ENCODE peak calls at places on chromosomes 3 and 15, in five cellular contexts. N is transverse colon, C is breast epithelium, Q is GM12878, J is HepG2. B is an unnamed sample.

GRCh38 chr3:42118762-42119361 is 27.7 kb downstream of the TRAK1 start:
- DNase-seq in N (peak), C (peak), Q (peak), J (peak), B (no peak)

GRCh38 chr15:70427531-70428120 is 329.9 kb upstream of the TLE3 start:
- DNase-seq in N (no peak), C (no peak), Q (no peak), J (no peak), B (no peak)

GRCh38 chr3:30581067-30581585 is 25.3 kb upstream of the TGFBR2 start:
- DNase-seq in N (no peak), C (no peak), Q (no peak), J (no peak), B (no peak)

GRCh38 chr15:100873029-100873677 is 6.5 kb upstream of the ALDH1A3 start:
- DNase-seq in N (peak), C (peak), Q (peak), J (peak), B (no peak)

GRCh38 chr3:52123106-52123708 is 31.0 kb downstream of the POC1A start:
- DNase-seq in N (peak), C (peak), Q (no peak), J (peak), B (no peak)

GRCh38 chr15:68424754-68425390 is 7.1 kb downstream of the ITGA11 start:
- DNase-seq in N (no peak), C (no peak), Q (no peak), J (no peak), B (no peak)

GRCh38 chr3:56269755-56270154 is 198.5 kb downstream of the ERC2 start:
- DNase-seq in N (no peak), C (no peak), Q (no peak), J (no peak), B (no peak)

GRCh38 chr3:147616998-147617619 is 207.9 kb downstream of the ZIC1 start:
- DNase-seq in N (no peak), C (no peak), Q (no peak), J (peak), B (no peak)

GRCh38 chr3:33363113-33363800 is 76.9 kb downstream of the UBP1 start:
- DNase-seq in N (no peak), C (no peak), Q (no peak), J (no peak), B (no peak)

GRCh38 chr3:134143828-134144390 is 106.8 kb downstream of the RYK start:
- DNase-seq in N (no peak), C (no peak), Q (no peak), J (peak), B (no peak)

GRCh38 chr15:63234479-63234878 is 42.9 kb upstream of the APH1B start:
- DNase-seq in N (peak), C (peak), Q (no peak), J (no peak), B (no peak)

GRCh38 chr3:148232409-148232808 is 465.3 kb upstream of the AGTR1 start:
- DNase-seq in N (no peak), C (no peak), Q (no peak), J (no peak), B (no peak)

GRCh38 chr3:43769097-43769470 is 78.3 kb downstream of the ABHD5 start:
- DNase-seq in N (no peak), C (no peak), Q (no peak), J (no peak), B (no peak)

GRCh38 chr15:62430552-62430951 is 265.5 kb upstream of the C2CD4B start:
- DNase-seq in N (no peak), C (no peak), Q (no peak), J (no peak), B (no peak)

GRCh38 chr3:137582484-137582883 is 181.6 kb upstream of the SOX14 start:
- DNase-seq in N (no peak), C (no peak), Q (no peak), J (no peak), B (no peak)

GRCh38 chr3:194277547-194278091 is 73.5 kb downstream of the CPN2 start:
- DNase-seq in N (peak), C (peak), Q (no peak), J (no peak), B (no peak)

GRCh38 chr15:70254186-70254974 is 156.7 kb upstream of the TLE3 start:
- DNase-seq in N (no peak), C (no peak), Q (no peak), J (no peak), B (no peak)

GRCh38 chr3:40042752-40043443 is 233.5 kb downstream of the MYRIP start:
- DNase-seq in N (no peak), C (no peak), Q (no peak), J (no peak), B (no peak)

DNA sequence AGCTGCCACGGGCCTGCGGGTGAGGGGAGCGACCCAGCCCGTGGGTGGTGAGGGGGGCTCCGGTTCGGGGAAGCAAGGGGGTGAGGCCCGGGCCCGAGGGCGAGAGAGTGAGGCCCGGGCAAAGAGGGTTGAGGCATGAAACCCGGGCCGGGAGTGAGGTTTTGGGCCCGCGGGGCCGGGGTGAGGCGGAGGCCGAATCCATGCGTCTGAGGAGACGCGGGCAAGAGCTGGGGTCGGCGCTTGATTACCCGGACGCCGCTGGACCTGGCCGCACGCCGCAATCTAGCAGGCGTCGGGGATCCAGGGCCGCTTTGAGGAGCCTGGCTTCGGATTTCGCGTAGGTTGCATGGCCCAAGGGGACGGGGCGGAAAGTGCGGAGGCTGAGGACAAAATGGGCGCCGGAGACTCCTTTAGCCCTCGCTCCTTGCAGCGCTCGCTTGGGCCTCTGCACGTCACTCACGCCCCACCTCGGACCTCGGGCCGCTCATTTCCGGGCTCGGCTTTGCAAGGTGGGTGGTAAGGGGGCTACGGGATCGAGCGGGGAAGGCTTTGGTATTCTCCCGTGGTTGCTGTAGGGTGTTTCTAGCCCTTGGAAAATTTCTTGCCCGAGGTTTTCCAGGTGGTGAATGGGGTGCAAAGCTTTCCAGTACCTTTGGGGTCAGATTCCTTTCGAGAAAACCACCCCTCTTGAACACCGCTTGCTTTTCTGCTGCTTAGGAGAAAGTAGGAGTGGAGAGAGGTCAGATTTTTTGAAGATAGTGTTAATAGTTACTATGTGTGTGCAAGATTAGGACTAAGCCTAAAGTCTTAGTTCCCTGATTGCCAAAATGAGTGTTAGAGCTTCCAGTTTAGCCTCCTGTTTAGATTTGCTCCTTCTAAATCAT is 827 bp downstream of the SLC25A36 start:
- DNase-seq in N (peak), C (peak), Q (no peak), J (peak), B (no peak)
- TF ChIP-seq POLR2AphosphoS5 in N (no peak), C (no peak), Q (no peak), J (peak), B (peak)

GRCh38 chr3:53184701-53185100 is 23.7 kb downstream of the PRKCD start:
- DNase-seq in N (no peak), C (no peak), Q (no peak), J (no peak), B (no peak)
- TF ChIP-seq CTCF in N (no peak), C (no peak), Q (no peak), J (no peak), B (no peak)

GRCh38 chr3:71033681-71034220 is 549.8 kb downstream of the FOXP1 start:
- DNase-seq in N (no peak), C (no peak), Q (no peak), J (no peak), B (no peak)
- TF ChIP-seq POLR2AphosphoS5 in N (no peak), C (no peak), Q (no peak), J (no peak), B (no peak)

GRCh38 chr3:136070953-136071949 is 105.7 kb downstream of the PPP2R3A start:
- DNase-seq in N (no peak), C (peak), Q (no peak), J (no peak), B (no peak)
- TF ChIP-seq CTCF in N (no peak), C (no peak), Q (peak), J (peak), B (no peak)

GRCh38 chr3:170047133-170047404 is 9.3 kb downstream of the GPR160 start:
- DNase-seq in N (no peak), C (no peak), Q (no peak), J (no peak), B (no peak)

GRCh38 chr3:170044795-170045244 is 7.0 kb downstream of the GPR160 start:
- DNase-seq in N (peak), C (no peak), Q (peak), J (no peak), B (no peak)

GRCh38 chr3:170046269-170047132 is 8.7 kb downstream of the GPR160 start:
- DNase-seq in N (no peak), C (no peak), Q (no peak), J (no peak), B (no peak)

GRCh38 chr3:170043506-170043905 is 5.7 kb downstream of the GPR160 start:
- DNase-seq in N (no peak), C (no peak), Q (no peak), J (no peak), B (no peak)

DNA sequence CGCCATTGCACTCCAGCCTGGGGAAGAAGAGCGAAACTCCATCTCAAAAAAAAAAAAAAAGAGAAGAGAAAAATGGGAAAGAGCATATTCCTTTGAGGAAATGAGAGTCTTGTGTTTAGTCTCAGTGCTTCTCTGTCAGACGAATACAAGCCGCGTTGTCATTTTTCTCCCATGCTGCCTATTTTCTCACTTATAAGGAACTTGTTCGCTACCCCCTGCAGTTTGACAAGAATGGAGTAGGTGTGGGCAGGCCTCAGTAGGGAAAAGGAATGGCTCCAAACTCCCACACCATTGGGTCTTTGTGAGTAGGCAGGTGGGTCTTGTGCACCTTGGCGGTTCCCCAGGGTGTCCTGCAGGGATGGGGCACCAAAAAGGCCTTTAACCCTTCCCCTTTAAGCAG is 6.5 kb downstream of the GPR160 start:
- DNase-seq in N (no peak), C (no peak), Q (no peak), J (no peak), B (no peak)
- TF ChIP-seq POLR2AphosphoS5 in N (no peak), C (no peak), Q (no peak), J (no peak), B (no peak)

DNA sequence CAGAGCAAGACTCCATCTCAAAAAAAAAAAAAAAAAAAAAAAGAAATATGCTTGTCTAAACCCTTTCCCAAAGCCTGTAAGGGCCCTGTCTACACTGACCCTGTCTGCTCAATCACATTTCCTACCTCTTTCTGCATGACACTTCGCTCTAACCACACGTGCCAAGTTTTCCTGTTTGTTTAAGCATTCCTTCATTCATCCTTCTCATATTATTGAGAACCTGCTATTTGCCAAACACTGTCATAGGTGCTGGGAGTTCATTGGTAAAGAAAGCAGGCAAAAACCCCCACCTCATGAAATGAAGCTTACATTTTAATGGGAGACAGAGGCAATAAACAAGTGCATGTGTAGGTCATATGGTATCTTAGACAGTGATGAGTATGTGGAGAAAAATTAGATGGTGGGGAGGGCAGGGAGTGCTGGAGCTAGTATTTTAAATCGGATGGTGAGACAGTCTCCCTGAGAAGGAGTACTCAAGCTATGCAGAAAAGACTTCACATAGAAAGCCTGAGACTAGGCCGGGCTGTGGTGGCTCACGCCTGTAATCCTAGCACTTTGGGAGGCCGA is 48.0 kb downstream of the B3GNT5 start:
- DNase-seq in N (no peak), C (no peak), Q (no peak), J (no peak), B (no peak)
- TF ChIP-seq CTCF in N (no peak), C (no peak), Q (no peak), J (no peak), B (no peak)

GRCh38 chr3:70358978-70359580 is 46.6 kb upstream of the MDFIC2 start:
- DNase-seq in N (no peak), C (no peak), Q (no peak), J (peak), B (no peak)
- TF ChIP-seq POLR2AphosphoS5 in N (no peak), C (no peak), Q (no peak), J (no peak), B (no peak)